ENCODE peak calls at places on chromosome 14, in nine cellular contexts. E is suprapubic skin, O is body of pancreas, H is IMR-90, K is stomach, L is esophagus muscularis mucosa, B is right lobe of liver, M is Peyer's patch, R is ovary. Z is an unnamed sample. For H3K36me3 and H3K4me1, the result is how much of the 10 kb centered on the place peaks cover.

GRCh38 chr14:92121207-92121669 is 268 bp downstream of the NDUFB1 start:
- DNase-seq in E (peak), O (peak), H (peak), K (peak), L (peak), B (peak), M (no peak), R (peak), Z (peak)

GRCh38 chr14:39500253-39500652 is 68.0 kb upstream of the FBXO33 start:
- DNase-seq in E (no peak), O (no peak), H (no peak), K (no peak), L (no peak), B (no peak), M (no peak), R (no peak), Z (no peak)

GRCh38 chr14:50957296-50957695 is 13.0 kb upstream of the PYGL start:
- DNase-seq in E (no peak), O (no peak), H (peak), K (no peak), L (no peak), B (no peak), M (no peak), R (no peak), Z (no peak)

GRCh38 chr14:30855345-30856037 is 18.9 kb upstream of the COCH start:
- DNase-seq in E (no peak), O (no peak), H (no peak), K (no peak), L (peak), B (no peak), M (no peak), R (no peak), Z (no peak)

GRCh38 chr14:63204407-63205280 is at the start of gene RHOJ:
- DNase-seq in E (no peak), O (no peak), H (peak), K (no peak), L (no peak), B (no peak), M (peak), R (peak), Z (peak)

GRCh38 chr14:33307691-33308369 is 369.2 kb downstream of the NPAS3 start:
- DNase-seq in E (peak), O (peak), H (no peak), K (no peak), L (no peak), B (no peak), M (no peak), R (peak), Z (no peak)

GRCh38 chr14:100674897-100675618 is 51.6 kb upstream of the DLK1 start:
- DNase-seq in E (no peak), O (no peak), H (no peak), K (no peak), L (no peak), B (no peak), M (no peak), R (no peak), Z (no peak)

GRCh38 chr14:50451854-50452253 is 55.2 kb upstream of the CDKL1 start:
- DNase-seq in E (no peak), O (no peak), H (no peak), K (no peak), L (no peak), B (no peak), M (no peak), R (no peak), Z (no peak)

GRCh38 chr14:54209501-54210231 is 187.1 kb upstream of the CDKN3 start:
- DNase-seq in E (no peak), O (no peak), H (peak), K (no peak), L (no peak), B (no peak), M (no peak), R (no peak), Z (no peak)

GRCh38 chr14:44895716-44896115 is 66.0 kb downstream of the KLHL28 start:
- DNase-seq in E (no peak), O (no peak), H (peak), K (no peak), L (no peak), B (no peak), M (no peak), R (no peak), Z (no peak)

GRCh38 chr14:101114726-101115481 is 211.4 kb upstream of the RTL1 start:
- DNase-seq in E (peak), O (no peak), H (no peak), K (peak), L (peak), B (no peak), M (no peak), R (no peak), Z (no peak)

GRCh38 chr14:64766430-64767151 is 62.4 kb downstream of the PLEKHG3 start:
- DNase-seq in E (no peak), O (no peak), H (no peak), K (no peak), L (no peak), B (no peak), M (peak), R (no peak), Z (no peak)

GRCh38 chr14:58315606-58316005 is 17.3 kb downstream of the ARID4A start:
- DNase-seq in E (no peak), O (no peak), H (peak), K (no peak), L (no peak), B (no peak), M (no peak), R (no peak), Z (no peak)

GRCh38 chr14:38143651-38144505 is 63.8 kb upstream of the SSTR1 start:
- DNase-seq in E (no peak), O (no peak), H (peak), K (no peak), L (no peak), B (no peak), M (no peak), R (no peak), Z (no peak)

GRCh38 chr14:33959692-33960151 is 8.8 kb upstream of the EGLN3 start:
- DNase-seq in E (no peak), O (no peak), H (no peak), K (no peak), L (peak), B (no peak), M (no peak), R (no peak), Z (no peak)

GRCh38 chr14:33655421-33655820 is 295.5 kb downstream of the EGLN3 start:
- DNase-seq in E (no peak), O (no peak), H (peak), K (no peak), L (no peak), B (no peak), M (no peak), R (no peak), Z (no peak)

GRCh38 chr14:83816755-83817154 is 1713.2 kb upstream of the FLRT2 start:
- DNase-seq in E (no peak), O (no peak), H (peak), K (no peak), L (no peak), B (no peak), M (no peak), R (no peak), Z (no peak)

GRCh38 chr14:97178781-97179180 is 381.6 kb downstream of the VRK1 start:
- DNase-seq in E (no peak), O (no peak), H (no peak), K (no peak), L (peak), B (no peak), M (no peak), R (no peak), Z (no peak)

GRCh38 chr14:49607583-49607982 is 8.8 kb downstream of the LRR1 start:
- DNase-seq in E (no peak), O (no peak), H (no peak), K (no peak), L (no peak), B (no peak), M (no peak), R (no peak), Z (no peak)

GRCh38 chr14:61459229-61459628 is 137.8 kb downstream of the PRKCH start:
- DNase-seq in E (no peak), O (no peak), H (no peak), K (no peak), L (peak), B (no peak), M (no peak), R (no peak), Z (no peak)

GRCh38 chr14:85463512-85463911 is 66.4 kb upstream of the FLRT2 start:
- DNase-seq in E (no peak), O (peak), H (no peak), K (no peak), L (no peak), B (no peak), M (no peak), R (no peak), Z (no peak)

GRCh38 chr14:81834308-81834707 is 300.7 kb upstream of the SEL1L start:
- DNase-seq in E (no peak), O (no peak), H (no peak), K (no peak), L (no peak), B (no peak), M (no peak), R (no peak), Z (no peak)

GRCh38 chr14:72743626-72744025 is 150.3 kb downstream of the DPF3 start:
- DNase-seq in E (no peak), O (peak), H (no peak), K (peak), L (peak), B (no peak), M (no peak), R (peak), Z (no peak)

GRCh38 chr14:52918486-52918885 is 32.4 kb downstream of the FERMT2 start:
- DNase-seq in E (no peak), O (no peak), H (peak), K (no peak), L (no peak), B (no peak), M (no peak), R (no peak), Z (no peak)

GRCh38 chr14:45990252-45990651 is 661.3 kb downstream of the RPL10L start:
- DNase-seq in E (no peak), O (no peak), H (no peak), K (no peak), L (no peak), B (no peak), M (no peak), R (no peak), Z (no peak)

GRCh38 chr14:101970830-101971400 is 6.5 kb downstream of the DYNC1H1 start:
- DNase-seq in E (no peak), O (no peak), H (no peak), K (no peak), L (no peak), B (no peak), M (no peak), R (no peak), Z (no peak)

GRCh38 chr14:22822619-22823551 is 6.8 kb upstream of the MRPL52 start:
- DNase-seq in E (peak), O (peak), H (peak), K (peak), L (peak), B (peak), M (peak), R (peak), Z (peak)

GRCh38 chr14:52333108-52333507 is 19.0 kb downstream of the PTGER2 start:
- DNase-seq in E (no peak), O (no peak), H (no peak), K (no peak), L (no peak), B (no peak), M (no peak), R (no peak), Z (no peak)

GRCh38 chr14:53306267-53306721 is 153.2 kb upstream of the DDHD1 start:
- DNase-seq in E (no peak), O (peak), H (peak), K (peak), L (no peak), B (peak), M (no peak), R (peak), Z (peak)

DNA sequence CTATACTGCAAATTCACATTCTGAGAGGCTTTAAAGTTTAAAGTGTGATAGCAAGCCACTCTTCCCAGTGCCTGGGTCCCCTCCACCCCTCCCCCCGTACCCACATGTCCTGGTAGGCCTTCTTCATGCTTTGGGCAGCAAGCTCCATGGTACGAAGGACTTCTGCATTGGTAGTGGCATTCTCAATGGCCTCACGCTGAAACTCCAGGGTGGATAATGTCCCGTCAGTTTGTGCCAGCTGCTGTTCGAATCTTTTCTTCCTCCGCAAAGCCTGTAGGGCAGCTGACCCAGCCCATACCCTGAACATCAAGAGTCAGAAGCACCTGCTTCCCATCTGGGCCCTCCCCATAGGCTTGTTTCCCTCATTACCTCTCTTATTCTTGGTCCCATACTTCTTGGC is 2.0 kb downstream of the CHMP4A start:
- DNase-seq in E (no peak), O (no peak), H (no peak), K (no peak), L (no peak), B (no peak), M (no peak), R (no peak), Z (no peak)
- H3K36me3 ChIP-seq in E (half or more), O (under half), H (under half), K (under half), L (under half), B (under half), M (under half), R (under half), Z (half or more)

GRCh38 chr14:68394719-68395117 is 398.1 kb downstream of the ZFP36L1 start:
- DNase-seq in E (no peak), O (no peak), H (no peak), K (no peak), L (no peak), B (no peak), M (no peak), R (peak), Z (no peak)

GRCh38 chr14:68396411-68396930 is 396.4 kb downstream of the ZFP36L1 start:
- DNase-seq in E (no peak), O (no peak), H (no peak), K (no peak), L (no peak), B (no peak), M (no peak), R (no peak), Z (no peak)

GRCh38 chr14:68397371-68397779 is 395.5 kb downstream of the ZFP36L1 start:
- DNase-seq in E (peak), O (no peak), H (no peak), K (no peak), L (no peak), B (peak), M (no peak), R (peak), Z (peak)

GRCh38 chr14:68394113-68394718 is 398.7 kb downstream of the ZFP36L1 start:
- DNase-seq in E (no peak), O (no peak), H (peak), K (no peak), L (no peak), B (no peak), M (no peak), R (peak), Z (no peak)

DNA sequence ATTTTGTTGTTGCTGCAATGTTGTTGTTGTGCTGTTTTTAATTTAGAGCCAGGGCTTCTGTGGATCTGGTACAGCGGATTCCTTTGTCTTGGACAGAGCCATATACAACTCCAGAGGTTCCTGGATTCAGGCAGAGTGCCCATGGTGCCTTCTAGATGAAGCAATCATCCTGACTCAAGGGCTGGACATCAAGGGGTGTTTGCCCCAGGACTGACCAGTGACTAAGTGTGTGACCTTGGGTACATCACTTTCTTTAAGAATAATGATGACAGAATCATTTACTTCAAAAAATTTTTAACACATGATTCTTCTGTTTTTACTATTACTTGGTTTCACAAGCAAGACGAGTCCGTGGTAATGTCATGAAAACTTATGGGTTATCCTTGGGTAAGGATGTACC is 397.3 kb downstream of the ZFP36L1 start:
- DNase-seq in E (no peak), O (no peak), H (peak), K (no peak), L (no peak), B (no peak), M (no peak), R (peak), Z (no peak)
- H3K4me1 ChIP-seq in E (half or more), O (under half), H (under half), K (under half), L (half or more), B (under half), M (under half), R (half or more), Z (under half)

GRCh38 chr14:70909788-70910614 is 2.7 kb downstream of the PCNX1 start:
- DNase-seq in E (no peak), O (no peak), H (no peak), K (no peak), L (no peak), B (no peak), M (no peak), R (no peak), Z (no peak)
- TF ChIP-seq POLR2A in E (no peak), O (no peak), H (no peak), K (no peak), L (no peak), B (no peak), M (no peak), R (no peak), Z (no peak)

GRCh38 chr14:68884031-68885030 is 91.5 kb upstream of the ZFP36L1 start:
- DNase-seq in E (peak), O (no peak), H (peak), K (no peak), L (no peak), B (peak), M (peak), R (no peak), Z (peak)
- H3K36me3 ChIP-seq in E (half or more), O (under half), H (half or more), K (half or more), L (half or more), B (half or more), M (under half), R (under half), Z (half or more)

GRCh38 chr14:96090441-96091148 is 51.4 kb downstream of the C14orf132 start:
- DNase-seq in E (no peak), O (no peak), H (peak), K (no peak), L (no peak), B (no peak), M (peak), R (peak), Z (peak)
- H3K4me1 ChIP-seq in E (under half), O (under half), H (under half), K (under half), L (under half), B (under half), M (under half), R (under half), Z (under half)

GRCh38 chr14:105248368-105249174 is at the start of gene BTBD6:
- DNase-seq in E (peak), O (peak), H (peak), K (peak), L (peak), B (peak), M (peak), R (peak), Z (peak)
- TF ChIP-seq POLR2A in E (no peak), O (no peak), H (no peak), K (no peak), L (no peak), B (no peak), M (peak), R (peak), Z (no peak)

Z was measured in heart left ventricle.